ENCODE peak calls at places on chromosomes 2 and 18, in five cellular contexts. I is uterus, P is GM12878, W is HCT116, S is right lobe of liver. A is an unnamed sample.

GRCh38 chr2:43313642-43314017 is 87.2 kb upstream of the ZFP36L2 start:
- DNase-seq in I (peak), S (no peak), P (no peak), W (no peak), A (no peak)

GRCh38 chr2:226351711-226352110 is 447.9 kb downstream of the IRS1 start:
- DNase-seq in P (no peak), I (no peak), S (no peak), W (no peak), A (no peak)

GRCh38 chr2:236875906-236876505 is 209.7 kb upstream of the COPS8 start:
- DNase-seq in P (no peak), S (no peak), I (peak), W (no peak), A (peak)

GRCh38 chr2:207265849-207266248 is 100.1 kb upstream of the KLF7 start:
- DNase-seq in W (no peak), S (no peak), I (no peak), P (no peak), A (no peak)

GRCh38 chr2:66839551-66840320 is 404.8 kb downstream of the MEIS1 start:
- DNase-seq in W (no peak), S (no peak), P (no peak), I (peak), A (no peak)

GRCh38 chr2:128668946-128669345 is 350.3 kb upstream of the HS6ST1 start:
- DNase-seq in S (no peak), I (no peak), P (no peak), W (no peak), A (no peak)

GRCh38 chr18:3397786-3398185 is 52.2 kb upstream of the TGIF1 start:
- DNase-seq in I (no peak), P (no peak), W (no peak), S (no peak), A (no peak)

GRCh38 chr2:112731479-112731878 is 10.7 kb downstream of the NT5DC4 start:
- DNase-seq in I (no peak), W (no peak), P (no peak), S (no peak), A (no peak)

GRCh38 chr18:54100920-54101319 is 123.5 kb downstream of the MBD2 start:
- DNase-seq in P (no peak), S (no peak), W (no peak), I (no peak), A (no peak)

GRCh38 chr18:2495381-2495780 is 75.9 kb downstream of the METTL4 start:
- DNase-seq in P (no peak), I (no peak), S (no peak), W (no peak), A (no peak)

GRCh38 chr2:95384854-95385569 is 17.5 kb upstream of the FAHD2A start:
- DNase-seq in W (no peak), P (no peak), S (no peak), I (no peak), A (no peak)

GRCh38 chr2:12469053-12469625 is 247.6 kb upstream of the TRIB2 start:
- DNase-seq in I (no peak), S (no peak), P (no peak), W (no peak), A (no peak)

GRCh38 chr2:84958135-84959044 is 12.6 kb upstream of the KCMF1 start:
- DNase-seq in I (no peak), W (peak), P (no peak), S (no peak), A (peak)

GRCh38 chr2:73264783-73265182 is 19.5 kb downstream of the FBXO41 start:
- DNase-seq in I (no peak), S (no peak), W (no peak), P (no peak), A (no peak)

GRCh38 chr18:38362286-38362792 is 796.7 kb upstream of the CELF4 start:
- DNase-seq in P (no peak), S (no peak), I (no peak), W (no peak), A (no peak)

GRCh38 chr2:134371041-134371440 is 117.2 kb downstream of the MGAT5 start:
- DNase-seq in P (no peak), I (no peak), S (no peak), W (no peak), A (no peak)

GRCh38 chr2:20633794-20634259 is 17.1 kb downstream of the HS1BP3 start:
- DNase-seq in P (no peak), I (no peak), S (peak), W (no peak), A (no peak)

GRCh38 chr18:44229693-44230108 is 451.0 kb upstream of the SETBP1 start:
- DNase-seq in I (peak), S (no peak), W (no peak), P (no peak), A (no peak)

GRCh38 chr2:75587954-75588587 is 27.3 kb upstream of the EVA1A start:
- DNase-seq in I (no peak), W (no peak), P (no peak), S (no peak), A (peak)

GRCh38 chr2:33650171-33650570 is 51.1 kb upstream of the FAM98A start:
- DNase-seq in S (no peak), I (no peak), W (no peak), P (no peak), A (no peak)

GRCh38 chr18:10142496-10143160 is 228.8 kb downstream of the VAPA start:
- DNase-seq in S (no peak), W (no peak), P (no peak), I (no peak), A (no peak)

GRCh38 chr2:224922142-224922727 is 120.0 kb downstream of the DOCK10 start:
- DNase-seq in I (no peak), P (peak), W (no peak), S (no peak), A (no peak)

GRCh38 chr18:22856870-22857269 is 76.3 kb upstream of the RBBP8 start:
- DNase-seq in I (no peak), W (no peak), S (no peak), P (no peak), A (no peak)

GRCh38 chr18:50816767-50817166 is 3.0 kb downstream of the MRO start:
- DNase-seq in I (no peak), W (no peak), P (no peak), S (no peak), A (no peak)

GRCh38 chr2:147026664-147027278 is 818.1 kb upstream of the ACVR2A start:
- DNase-seq in W (no peak), S (no peak), P (no peak), I (no peak), A (no peak)

GRCh38 chr18:11950824-11951223 is 30.5 kb upstream of the IMPA2 start:
- DNase-seq in P (no peak), I (no peak), S (no peak), W (no peak), A (no peak)

GRCh38 chr2:17815466-17816184 is 635 bp upstream of the MSGN1 start:
- DNase-seq in S (no peak), P (no peak), I (no peak), W (no peak), A (no peak)

GRCh38 chr2:71226391-71226964 is 425 bp downstream of the PAIP2B start:
- DNase-seq in P (no peak), S (peak), W (no peak), I (peak), A (no peak)

GRCh38 chr2:99488587-99488998 is 1.2 kb downstream of the REV1 start:
- DNase-seq in S (no peak), P (peak), I (no peak), W (no peak), A (peak)

GRCh38 chr2:128557841-128558241 is 239.2 kb upstream of the HS6ST1 start:
- DNase-seq in W (no peak), I (no peak), P (no peak), S (no peak), A (no peak)

GRCh38 chr2:160429248-160430000 is 64.2 kb downstream of the RBMS1 start:
- DNase-seq in S (no peak), W (peak), I (no peak), P (no peak), A (no peak)

DNA sequence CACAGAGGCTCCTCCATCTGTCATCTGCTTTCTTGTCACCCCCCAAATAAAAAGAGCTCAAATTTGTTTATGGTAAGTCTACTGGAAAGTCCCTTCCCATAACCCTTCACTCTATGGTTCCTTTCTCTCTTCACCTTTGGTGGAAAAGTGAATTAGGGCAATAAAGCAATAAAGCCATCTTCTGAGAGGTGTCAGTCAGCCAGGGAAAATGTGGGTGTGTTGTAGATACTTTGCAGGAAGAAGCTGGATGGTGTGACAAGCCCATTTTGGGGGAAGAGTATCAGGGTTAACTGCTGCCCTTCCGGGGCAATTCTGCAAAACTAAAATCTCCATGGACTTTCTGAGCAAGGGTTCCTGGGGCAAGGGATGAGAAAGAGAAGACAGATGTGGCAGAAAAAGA is 197.9 kb downstream of the SH3BP4 start:
- DNase-seq in W (no peak), P (no peak), S (no peak), I (no peak), A (no peak)
- TF ChIP-seq POLR2A in W (no peak), P (no peak), S (no peak), I (no peak), A (no peak)

GRCh38 chr2:15814406-15814805 is 125.9 kb upstream of the MYCN start:
- DNase-seq in I (no peak), P (no peak), W (no peak), S (no peak), A (no peak)
- TF ChIP-seq POLR2A in I (no peak), P (no peak), W (no peak), S (no peak), A (no peak)

GRCh38 chr2:28894470-28895188 is at the start of gene WDR43:
- DNase-seq in I (peak), W (peak), S (peak), P (peak), A (peak)
- TF ChIP-seq POLR2A in I (no peak), W (peak), S (peak), P (peak), A (peak)

GRCh38 chr18:23995180-23995579 is 19.4 kb upstream of the TTC39C start:
- DNase-seq in P (no peak), I (no peak), S (no peak), W (no peak), A (no peak)

GRCh38 chr18:23992941-23993280 is 21.6 kb upstream of the TTC39C start:
- DNase-seq in P (no peak), S (no peak), W (no peak), I (no peak), A (no peak)

GRCh38 chr18:23990474-23991410 is 23.8 kb upstream of the TTC39C start:
- DNase-seq in S (no peak), I (no peak), W (no peak), P (no peak), A (no peak)

GRCh38 chr18:23994361-23994902 is 20.1 kb upstream of the TTC39C start:
- DNase-seq in W (peak), P (no peak), I (peak), S (no peak), A (peak)

DNA sequence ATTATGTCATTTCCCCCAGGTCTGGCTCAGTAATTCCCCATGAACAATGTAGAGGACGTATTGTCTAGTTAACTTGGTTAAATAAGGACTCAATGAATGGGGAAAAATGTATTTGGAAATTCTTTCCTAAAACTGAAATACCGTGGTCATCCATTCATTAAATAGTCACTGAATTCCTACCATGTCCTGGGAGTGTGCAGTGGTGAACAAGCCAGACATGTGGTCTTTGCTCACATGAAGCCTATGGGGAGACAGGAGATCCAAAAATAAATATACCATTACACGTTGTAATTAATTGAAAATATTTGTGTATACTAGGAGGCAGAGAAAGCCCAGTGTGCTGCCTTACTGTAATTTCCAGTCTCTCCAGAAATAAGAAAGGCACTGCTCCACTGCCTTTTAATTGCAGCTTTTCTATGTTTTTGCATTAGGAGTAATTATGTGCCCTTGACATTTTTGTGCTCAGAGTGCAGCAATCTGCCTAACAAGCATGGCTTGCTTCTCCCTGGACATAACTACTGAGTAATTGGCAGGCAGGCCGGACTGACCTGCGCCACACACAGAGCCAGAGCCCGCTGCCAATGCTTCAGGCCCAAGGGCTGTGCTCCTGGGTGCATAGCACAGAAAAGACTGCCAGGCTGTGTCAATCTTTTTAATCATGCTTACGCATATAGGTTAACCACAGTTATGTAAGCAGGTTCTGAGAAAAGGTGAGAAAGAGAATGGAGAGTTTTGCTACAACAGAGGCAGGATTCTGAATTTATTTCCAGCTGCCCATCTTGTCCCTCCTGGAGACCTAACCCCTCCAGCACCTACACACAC is 22.2 kb upstream of the TTC39C start:
- DNase-seq in I (no peak), W (no peak), P (no peak), S (peak), A (no peak)
- TF ChIP-seq POLR2A in I (no peak), W (no peak), P (no peak), S (no peak), A (no peak)

GRCh38 chr2:65185012-65185411 is 42.6 kb upstream of the ACTR2 start:
- DNase-seq in W (no peak), I (no peak), P (no peak), S (no peak), A (no peak)

GRCh38 chr2:65186093-65186868 is 41.4 kb upstream of the ACTR2 start:
- DNase-seq in S (no peak), W (no peak), P (no peak), I (no peak), A (no peak)

GRCh38 chr2:65182570-65182969 is 45.1 kb upstream of the ACTR2 start:
- DNase-seq in I (no peak), S (no peak), P (no peak), W (no peak), A (no peak)

DNA sequence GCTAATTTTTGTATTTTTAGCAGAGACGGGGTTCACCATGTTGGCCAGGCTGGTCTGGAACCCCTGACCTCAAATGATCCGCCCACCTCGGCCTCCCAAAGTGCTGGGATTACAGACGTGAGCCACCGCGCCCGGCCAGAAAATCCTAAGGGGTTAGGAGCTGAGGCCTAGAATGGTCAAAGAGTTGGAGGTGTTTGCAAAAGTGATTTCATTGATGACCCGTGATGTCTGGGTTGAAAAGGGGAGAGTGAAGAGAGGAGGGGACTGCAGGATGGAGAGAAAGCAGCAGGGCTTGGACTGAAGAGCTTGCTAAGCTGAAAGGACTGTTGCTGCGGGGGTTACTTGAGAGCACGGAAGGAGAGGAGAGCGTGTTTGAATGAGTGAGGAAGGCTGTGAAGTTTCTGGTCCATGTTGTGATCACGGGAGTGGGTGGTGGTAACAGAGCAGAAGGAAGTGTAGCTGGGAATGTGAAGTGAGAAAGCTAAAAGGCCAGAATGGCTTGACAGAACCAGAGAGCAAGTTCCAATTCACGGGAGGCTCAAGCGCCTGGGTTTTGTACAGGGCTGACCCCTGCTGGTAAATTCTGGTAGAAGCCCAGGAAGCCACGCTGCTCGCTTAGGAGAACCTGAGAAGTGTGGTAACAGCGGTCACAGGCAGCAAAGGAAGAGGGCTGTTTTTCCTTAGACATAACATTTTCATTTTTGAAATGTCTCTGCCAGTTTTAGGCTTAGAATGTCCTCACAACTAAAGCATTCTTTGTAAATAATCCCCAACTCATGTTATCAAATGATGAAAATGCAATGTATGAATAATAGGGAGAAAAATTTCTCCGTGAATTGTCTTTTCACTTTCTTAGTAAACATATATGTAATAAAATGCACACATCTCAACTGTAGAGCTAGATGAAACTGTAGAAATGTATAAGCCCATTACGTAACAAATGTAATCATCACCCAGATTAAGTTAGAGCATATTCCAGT is 40.5 kb upstream of the ACTR2 start:
- DNase-seq in S (peak), I (peak), W (peak), P (no peak), A (peak)
- TF ChIP-seq POLR2A in S (no peak), I (no peak), W (no peak), P (no peak), A (no peak)

GRCh38 chr2:55419514-55420243 is at the start of gene CCDC88A:
- DNase-seq in W (peak), P (peak), I (peak), S (peak), A (peak)
- TF ChIP-seq POLR2A in W (peak), P (peak), I (peak), S (peak), A (peak)

GRCh38 chr2:27370026-27370815 is at the start of the genes EIF2B4 and SNX17:
- DNase-seq in P (peak), W (peak), I (peak), S (peak), A (peak)
- TF ChIP-seq POLR2A in P (peak), W (peak), I (peak), S (peak), A (peak)

GRCh38 chr2:231781798-231782726 is 980 bp upstream of the PDE6D start:
- DNase-seq in S (no peak), P (peak), W (peak), I (no peak), A (no peak)

GRCh38 chr2:231785822-231786176 is 446 bp upstream of the COPS7B start:
- DNase-seq in W (no peak), I (no peak), P (no peak), S (no peak), A (no peak)

GRCh38 chr2:231780123-231780908 is 766 bp downstream of the PDE6D start:
- DNase-seq in S (no peak), I (peak), P (no peak), W (no peak), A (no peak)

GRCh38 chr2:231785413-231785812 is 832 bp upstream of the COPS7B start:
- DNase-seq in W (no peak), P (peak), I (no peak), S (no peak), A (no peak)

GRCh38 chr2:231780909-231781797 is at the start of gene PDE6D:
- DNase-seq in P (peak), W (peak), I (peak), S (peak), A (peak)
- TF ChIP-seq POLR2A in P (peak), W (peak), I (peak), S (peak), A (peak)

GRCh38 chr18:46942646-46943045 is 25.2 kb downstream of the KATNAL2 start:
- DNase-seq in W (no peak), S (no peak), P (no peak), I (no peak), A (no peak)

GRCh38 chr18:46939998-46940571 is 22.7 kb downstream of the KATNAL2 start:
- DNase-seq in P (no peak), S (no peak), I (no peak), W (no peak), A (no peak)

DNA sequence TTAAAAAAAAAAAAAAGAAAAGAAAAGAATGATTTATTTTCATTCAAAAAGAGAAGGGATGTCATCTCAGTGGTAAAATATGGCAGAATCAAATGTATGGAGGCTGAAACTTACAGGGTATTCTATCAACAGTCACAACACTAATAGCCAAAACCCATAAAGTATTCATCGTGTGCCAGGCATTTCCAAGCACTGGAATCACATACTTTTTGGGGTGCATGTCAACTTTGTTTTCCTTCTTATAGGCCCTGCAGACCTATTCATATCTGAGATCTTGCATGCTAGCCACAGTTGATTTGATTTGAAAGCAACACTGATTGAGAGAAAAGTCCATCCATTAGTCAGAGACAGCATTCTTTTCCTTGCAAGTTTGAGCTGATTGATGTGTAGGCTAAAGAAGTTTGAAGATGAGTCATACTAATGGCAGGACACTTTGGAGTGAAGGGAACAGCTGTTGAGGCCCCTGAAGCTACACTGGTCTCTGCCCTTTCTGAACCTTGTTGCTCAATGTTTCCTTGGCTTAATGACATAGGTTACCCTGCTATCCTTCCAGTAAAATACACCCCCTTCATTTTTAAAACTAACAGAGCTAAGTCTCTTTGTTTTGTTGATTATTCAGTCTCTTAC is 22.0 kb downstream of the KATNAL2 start:
- DNase-seq in I (no peak), P (no peak), W (no peak), S (no peak), A (peak)
- TF ChIP-seq POLR2A in I (no peak), P (no peak), W (no peak), S (no peak), A (no peak)